ENCODE peak calls at places on chromosomes 12 and 14, in four cellular contexts. W is H9, Q is H1, R is IMR-90. C is an unnamed sample.
A peak's percentile ranks its signal among the peaks of the same experiment; 100 is the strongest.

GRCh38 chr12:31634620-31635019 is 24.9 kb upstream of the ETFBKMT start:
- DNase-seq in W (no peak), Q (no peak), R (no peak), C (no peak)

GRCh38 chr14:75542585-75543091 is 20.4 kb downstream of the BATF start:
- DNase-seq in W (no peak), Q (no peak), R (no peak), C (peak; percentile 65)

GRCh38 chr14:56494167-56494566 is 85.4 kb upstream of the TMEM260 start:
- DNase-seq in W (no peak), Q (no peak), R (no peak), C (no peak)

GRCh38 chr12:26231930-26232329 is 36.6 kb downstream of the SSPN start:
- DNase-seq in W (no peak), Q (no peak), R (no peak), C (no peak)

GRCh38 chr12:93653079-93653478 is 24.1 kb upstream of the CRADD start:
- DNase-seq in W (no peak), Q (no peak), R (no peak), C (no peak)

GRCh38 chr12:47281667-47282171 is 202.0 kb upstream of the AMIGO2 start:
- DNase-seq in W (no peak), Q (no peak), R (peak; percentile 24), C (no peak)

GRCh38 chr14:20652996-20653975 is 11.8 kb upstream of the OR6S1 start:
- DNase-seq in W (peak; percentile 93), Q (peak; percentile 94), R (peak; percentile 67), C (peak; percentile 23)

GRCh38 chr14:99791476-99792283 is 1.5 kb upstream of the EML1 start:
- DNase-seq in W (no peak), Q (no peak), R (no peak), C (no peak)

GRCh38 chr12:28479683-28480082 is 289.4 kb downstream of the CCDC91 start:
- DNase-seq in W (no peak), Q (no peak), R (no peak), C (no peak)

GRCh38 chr12:39367494-39367893 is 75.4 kb downstream of the KIF21A start:
- DNase-seq in W (no peak), Q (no peak), R (no peak), C (no peak)

GRCh38 chr14:55051165-55051425 is 352 bp upstream of the MAPK1IP1L start:
- DNase-seq in W (no peak), Q (no peak), R (no peak), C (no peak)

GRCh38 chr14:55126089-55126488 is 3.0 kb upstream of the LGALS3 start:
- DNase-seq in W (no peak), Q (no peak), R (no peak), C (no peak)

GRCh38 chr12:96047621-96048211 is 12.3 kb upstream of the LTA4H start:
- DNase-seq in W (no peak), Q (no peak), R (peak; percentile 72), C (peak; percentile 62)

GRCh38 chr12:100491104-100491503 is 17.4 kb downstream of the NR1H4 start:
- DNase-seq in W (no peak), Q (no peak), R (no peak), C (no peak)

GRCh38 chr12:71415336-71416231 is 24.0 kb upstream of the LGR5 start:
- DNase-seq in W (peak; percentile 41), Q (no peak), R (peak; percentile 59), C (peak; percentile 69)

GRCh38 chr12:125357561-125357960 is 292.3 kb downstream of the AACS start:
- DNase-seq in W (no peak), Q (peak; percentile 20), R (no peak), C (no peak)

GRCh38 chr14:98634043-98634820 is 637.8 kb downstream of the BCL11B start:
- DNase-seq in W (no peak), Q (no peak), R (no peak), C (no peak)

GRCh38 chr12:64057706-64058105 is 164.4 kb downstream of the KICS2 start:
- DNase-seq in W (no peak), Q (no peak), R (no peak), C (no peak)

GRCh38 chr12:9973951-9974350 is 2.7 kb downstream of the CLEC12A start:
- DNase-seq in W (no peak), Q (no peak), R (no peak), C (no peak)

GRCh38 chr12:118773956-118774723 is 207.2 kb upstream of the SRRM4 start:
- DNase-seq in W (peak; percentile 99), Q (peak; percentile 85), R (no peak), C (no peak)

GRCh38 chr12:110354172-110354780 is 49.2 kb downstream of the ANAPC7 start:
- DNase-seq in W (no peak), Q (no peak), R (peak; percentile 43), C (no peak)

GRCh38 chr12:81668475-81668874 is 90.7 kb downstream of the PPFIA2 start:
- DNase-seq in W (no peak), Q (no peak), R (peak; percentile 43), C (peak; percentile 67)

GRCh38 chr12:26524862-26525465 is 308.0 kb downstream of the ITPR2 start:
- DNase-seq in W (no peak), Q (peak; percentile 62), R (peak; percentile 28), C (peak; percentile 13)

GRCh38 chr12:3551386-3551785 is 60.4 kb downstream of the PRMT8 start:
- DNase-seq in W (peak; percentile 21), Q (peak; percentile 26), R (no peak), C (no peak)

GRCh38 chr14:104283197-104284106 is 145.1 kb downstream of the KIF26A start:
- DNase-seq in W (peak; percentile 23), Q (no peak), R (no peak), C (no peak)
- H2AK5ac ChIP-seq in W (no peak overlapping the region), Q (no peak overlapping the region), R (no peak overlapping the region), C (no peak overlapping the region)

GRCh38 chr12:11713202-11713601 is 63.7 kb downstream of the ETV6 start:
- DNase-seq in W (no peak), Q (no peak), R (no peak), C (no peak)
- H4K8ac ChIP-seq in W (no peak overlapping the region), Q (no peak overlapping the region), R (no peak overlapping the region), C (no peak overlapping the region)

DNA sequence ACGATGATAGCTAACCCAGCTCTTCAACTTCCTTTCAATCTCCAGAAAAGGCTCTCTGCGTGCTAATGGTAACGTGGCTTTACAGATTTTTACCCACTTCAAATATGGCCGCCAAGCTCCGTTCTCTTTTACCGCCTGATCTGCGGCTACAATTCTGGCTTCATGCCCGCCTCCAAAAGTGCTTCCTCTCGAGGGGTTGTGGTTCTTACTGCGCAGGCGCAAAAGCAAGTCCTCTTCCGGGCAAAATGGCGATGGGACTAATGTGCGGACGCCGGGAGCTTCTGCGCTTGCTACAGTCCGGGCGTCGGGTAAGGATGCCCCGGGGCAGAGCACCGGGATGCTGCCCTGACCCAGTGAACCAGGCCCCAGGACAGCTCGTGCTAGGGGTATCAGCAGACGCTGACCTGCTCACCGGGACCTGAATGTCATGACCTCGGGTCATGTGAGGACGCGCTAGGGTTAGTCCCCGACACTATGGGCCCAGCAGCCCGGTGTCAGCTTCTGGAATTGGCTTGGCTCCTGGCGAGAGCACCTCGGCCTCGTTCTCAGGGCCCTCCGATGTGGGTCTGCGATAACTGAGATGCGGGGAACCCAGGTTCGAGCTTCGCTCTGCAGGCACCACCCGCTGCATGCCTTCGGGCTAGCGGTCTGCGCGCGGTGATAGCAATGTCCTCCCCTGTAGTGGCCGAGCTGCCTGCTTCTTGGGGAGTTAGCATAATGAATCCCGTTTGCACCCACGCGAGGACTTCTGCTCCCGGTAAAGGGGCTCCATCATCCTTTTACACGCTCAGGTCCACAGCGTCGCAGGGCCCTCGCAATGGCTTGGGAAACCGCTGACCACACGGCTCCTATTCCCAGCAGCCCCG is at the start of gene OXA1L:
- DNase-seq in W (peak; percentile 95), Q (peak; percentile 90), R (peak; percentile 98), C (peak; percentile 97)
- H2AK5ac ChIP-seq in W (no peak within 1 kb of the TSS), Q (no peak within 1 kb of the TSS), R (peak within 1 kb of the TSS; percentile 42), C (peak within 1 kb of the TSS; percentile 95)

GRCh38 chr12:115870527-115870926 is 407.0 kb downstream of the MED13L start:
- DNase-seq in W (no peak), Q (no peak), R (no peak), C (no peak)
- H4K8ac ChIP-seq in W (no peak overlapping the region), Q (no peak overlapping the region), R (no peak overlapping the region), C (no peak overlapping the region)

GRCh38 chr14:90545966-90546751 is 149.3 kb downstream of the CALM1 start:
- DNase-seq in W (no peak), Q (no peak), R (no peak), C (no peak)
- H2AK5ac ChIP-seq in W (no peak overlapping the region), Q (peak overlapping the region; percentile 19), R (no peak overlapping the region), C (no peak overlapping the region)